ENCODE peak calls at places on chromosomes 12 and 14, in four cellular contexts. P is cardiac fibroblast, E is GM06990, N is suprapubic skin. D is an unnamed sample.

GRCh38 chr14:83044001-83044400 is 1510.3 kb upstream of the SEL1L start:
- DNase-seq in P (no peak), E (no peak), N (no peak), D (no peak)

GRCh38 chr12:78392918-78393317 is 471.7 kb upstream of the SYT1 start:
- DNase-seq in P (peak; percentile 61), E (no peak), N (no peak), D (no peak)

GRCh38 chr12:115623275-115623674 is 654.2 kb downstream of the MED13L start:
- DNase-seq in P (no peak), E (no peak), N (no peak), D (no peak)

GRCh38 chr14:55957950-55958349 is 160.3 kb upstream of the PELI2 start:
- DNase-seq in P (no peak), E (no peak), N (no peak), D (no peak)

GRCh38 chr14:102516531-102517411 is 7.2 kb upstream of the ANKRD9 start:
- DNase-seq in P (peak; percentile 32), E (peak; percentile 65), N (peak; percentile 68), D (peak; percentile 64)

GRCh38 chr12:14768823-14769405 is 34.4 kb downstream of the WBP11 start:
- DNase-seq in P (peak; percentile 54), E (peak; percentile 61), N (no peak), D (no peak)

GRCh38 chr12:57733928-57734327 is 4.6 kb downstream of the AGAP2 start:
- DNase-seq in P (no peak), E (no peak), N (peak; percentile 50), D (no peak)

GRCh38 chr12:52041695-52042123 is 9.5 kb upstream of the NR4A1 start:
- DNase-seq in P (no peak), E (peak; percentile 73), N (no peak), D (peak; percentile 69)

GRCh38 chr14:104223101-104223809 is 84.9 kb downstream of the KIF26A start:
- DNase-seq in P (no peak), E (no peak), N (peak; percentile 51), D (no peak)

GRCh38 chr12:85835417-85835809 is 796 bp downstream of the RASSF9 start:
- DNase-seq in P (peak; percentile 30), E (no peak), N (no peak), D (no peak)

GRCh38 chr12:128863957-128864356 is 10.7 kb downstream of the GLT1D1 start:
- DNase-seq in P (no peak), E (no peak), N (no peak), D (no peak)

GRCh38 chr12:18345021-18345735 is 83.9 kb downstream of the PIK3C2G start:
- DNase-seq in P (peak; percentile 20), E (no peak), N (no peak), D (no peak)

GRCh38 chr12:80018119-80018518 is 81.2 kb upstream of the OTOGL start:
- DNase-seq in P (no peak), E (no peak), N (no peak), D (no peak)

GRCh38 chr12:96447256-96447655 is 42.1 kb upstream of the CFAP54 start:
- DNase-seq in P (peak; percentile 15), E (no peak), N (no peak), D (no peak)

GRCh38 chr12:130847097-130847496 is 8.0 kb upstream of the STX2 start:
- DNase-seq in P (peak; percentile 48), E (no peak), N (no peak), D (no peak)

GRCh38 chr12:120990487-120991055 is 12.2 kb downstream of the HNF1A start:
- DNase-seq in P (no peak), E (no peak), N (no peak), D (no peak)

GRCh38 chr12:130169256-130169655 is 7.0 kb downstream of the FZD10 start:
- DNase-seq in P (no peak), E (no peak), N (no peak), D (peak; percentile 76)

GRCh38 chr14:87386453-87386980 is 606.5 kb downstream of the GALC start:
- DNase-seq in P (no peak), E (no peak), N (no peak), D (no peak)

GRCh38 chr12:121794532-121795028 is 1.1 kb upstream of the RHOF start:
- DNase-seq in P (no peak), E (no peak), N (peak; percentile 77), D (no peak)

DNA sequence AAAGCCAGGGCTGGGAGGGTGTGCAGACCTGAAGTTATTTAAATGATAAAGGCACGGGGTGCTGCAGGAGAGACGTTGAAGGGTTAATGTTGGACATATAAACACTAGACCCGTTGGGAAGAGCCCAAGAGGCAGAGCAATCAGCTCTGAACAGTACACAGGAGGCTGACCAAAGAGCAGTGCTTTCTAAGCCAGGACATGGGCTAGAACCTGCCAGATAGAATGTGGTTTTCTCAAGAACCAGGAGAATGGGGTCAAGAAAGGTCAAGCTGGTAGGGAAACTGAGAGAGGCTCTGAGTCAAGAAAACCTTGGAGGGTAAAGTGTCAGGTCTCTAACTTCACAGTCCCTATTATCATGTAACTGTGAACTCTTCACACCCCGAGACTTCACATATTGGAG is 143.2 kb upstream of the EEA1 start:
- DNase-seq in P (no peak), E (no peak), N (no peak), D (no peak)
- H3K4me3 ChIP-seq in P (no peak overlapping the region), E (no peak overlapping the region), N (no peak overlapping the region), D (no peak overlapping the region)

DNA sequence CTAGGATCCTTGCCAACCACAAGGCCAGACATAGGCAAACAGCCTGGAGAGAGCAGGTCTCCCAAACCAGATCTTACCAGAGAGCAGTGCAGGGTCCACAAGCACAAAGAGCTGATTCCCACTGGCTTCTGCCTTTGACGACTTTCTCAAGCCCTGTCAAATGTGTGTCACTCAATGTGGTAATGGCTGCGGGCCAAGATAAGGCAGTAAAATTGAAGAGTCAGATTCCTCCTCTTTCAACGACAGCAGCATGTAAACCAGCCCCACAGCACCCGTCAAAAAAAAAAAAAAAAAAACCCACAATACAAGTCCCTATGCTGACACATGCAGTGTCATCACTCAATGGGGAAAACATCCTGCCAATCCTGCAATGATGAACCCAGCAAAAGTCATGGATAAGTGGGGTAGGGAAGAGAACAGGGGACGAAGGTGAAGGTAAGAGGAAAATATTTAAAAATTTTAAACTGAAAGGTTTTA is at the start of gene STON2:
- DNase-seq in P (peak; percentile 70), E (no peak), N (peak; percentile 76), D (peak; percentile 6)
- H3K4me3 ChIP-seq in P (no peak within 1 kb of the TSS), E (no peak within 1 kb of the TSS), N (no peak within 1 kb of the TSS), D (no peak within 1 kb of the TSS)

DNA sequence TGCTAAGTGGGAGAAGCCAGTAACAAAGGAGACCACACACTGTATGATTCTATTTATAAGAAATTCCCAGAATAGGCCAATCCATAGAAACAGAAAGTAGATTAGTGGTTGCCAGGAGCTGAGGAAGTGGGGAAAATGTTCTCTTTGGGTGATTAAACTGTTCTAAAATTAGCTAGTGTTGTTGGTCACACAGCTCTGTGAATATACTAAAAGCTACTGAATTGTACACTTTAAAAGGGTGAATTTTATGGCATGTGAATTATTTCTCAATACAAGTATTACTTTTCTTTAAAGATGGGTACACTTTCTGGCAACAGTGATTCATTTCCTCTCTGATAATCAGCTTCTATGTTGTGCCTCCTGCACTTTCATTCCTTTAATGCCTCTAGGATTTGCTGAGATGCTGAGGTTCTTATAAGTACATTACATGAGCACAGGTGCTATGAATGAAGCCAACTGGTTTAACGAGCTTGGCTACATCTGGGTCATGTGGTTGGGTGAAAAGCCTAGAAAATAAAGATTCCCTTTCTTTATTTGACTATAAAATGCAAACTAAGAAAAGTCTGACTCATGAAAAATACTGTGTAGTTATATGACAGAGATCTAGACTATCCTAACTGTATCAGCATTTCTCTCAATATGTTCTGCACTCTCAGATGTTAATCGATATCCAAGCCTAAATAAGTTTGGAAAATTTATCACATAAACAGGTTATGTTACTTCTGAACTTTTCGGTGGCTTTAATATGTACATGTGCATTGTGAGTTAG is 132.9 kb downstream of the DAAM1 start:
- DNase-seq in P (peak; percentile 68), E (no peak), N (no peak), D (no peak)
- H3K4me3 ChIP-seq in P (no peak overlapping the region), E (no peak overlapping the region), N (no peak overlapping the region), D (no peak overlapping the region)

DNA sequence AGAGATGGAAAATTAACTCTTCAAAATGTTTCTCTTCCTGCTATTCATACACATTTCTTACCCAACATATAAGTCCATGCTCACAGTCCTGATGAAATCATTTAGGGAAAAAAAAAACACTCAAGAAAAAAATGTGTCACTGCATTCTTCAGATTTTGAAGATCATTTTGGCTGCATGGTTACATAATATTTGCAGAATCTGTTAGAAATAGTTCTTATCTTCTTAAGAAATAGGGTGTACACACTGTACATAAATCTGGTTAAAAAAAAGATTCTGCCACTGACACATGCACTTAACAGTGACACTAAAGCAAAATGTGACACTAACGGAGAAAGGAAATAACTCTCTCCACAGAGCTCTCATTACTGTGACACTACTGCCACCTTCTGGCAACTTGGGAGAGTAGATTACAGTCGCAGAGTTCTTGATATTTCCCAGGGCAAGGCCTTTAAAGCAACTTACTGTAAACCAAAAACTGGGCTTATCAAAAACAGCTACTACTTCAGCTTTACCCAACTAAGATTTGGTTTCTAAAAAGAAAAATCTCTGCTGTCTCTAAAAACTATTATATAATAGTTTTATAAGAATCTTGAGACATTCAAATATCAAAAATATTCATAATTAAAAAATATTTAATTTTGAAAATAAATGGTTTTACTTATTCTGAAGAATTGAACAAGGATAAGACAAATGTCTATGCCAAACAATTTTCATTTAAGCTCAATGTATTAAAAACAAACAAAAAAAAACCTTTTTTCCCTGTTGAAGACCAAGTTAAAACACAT is 65.0 kb downstream of the SETD3 start:
- DNase-seq in P (peak; percentile 89), E (peak; percentile 57), N (no peak), D (peak; percentile 75)
- H3K4me3 ChIP-seq in P (no peak overlapping the region), E (no peak overlapping the region), N (no peak overlapping the region), D (no peak overlapping the region)

GRCh38 chr12:7441216-7441615 is 2.7 kb downstream of the CD163L1 start:
- DNase-seq in P (no peak), E (no peak), N (no peak), D (no peak)

GRCh38 chr12:7444537-7444936 is 584 bp upstream of the CD163L1 start:
- DNase-seq in P (no peak), E (no peak), N (no peak), D (no peak)

GRCh38 chr12:7444076-7444475 is at the start of gene CD163L1:
- DNase-seq in P (no peak), E (no peak), N (no peak), D (no peak)

GRCh38 chr12:7434670-7435069 is 9.3 kb downstream of the CD163L1 start:
- DNase-seq in P (no peak), E (no peak), N (no peak), D (no peak)

GRCh38 chr12:7439579-7440505 is 4.1 kb downstream of the CD163L1 start:
- DNase-seq in P (peak; percentile 61), E (no peak), N (no peak), D (no peak)
- H3K4me3 ChIP-seq in P (peak overlapping the region; percentile 4), E (no peak overlapping the region), N (peak overlapping the region; percentile 38), D (no peak overlapping the region)

GRCh38 chr14:69882086-69882864 is 3.1 kb downstream of the SMOC1 start:
- DNase-seq in P (no peak), E (no peak), N (no peak), D (no peak)
- H3K4me3 ChIP-seq in P (no peak overlapping the region), E (no peak overlapping the region), N (no peak overlapping the region), D (no peak overlapping the region)